ENCODE peak calls at places on chromosomes 6 and 20, in four cellular contexts. W is astrocyte of the spinal cord, L is GM12865, X is lower lobe of right lung. O is an unnamed sample.

GRCh38 chr6:195861-196360 is 96.4 kb upstream of the DUSP22 start:
- DNase-seq in W (no peak), L (no peak), X (peak), O (no peak)

GRCh38 chr6:107132330-107132954 is 17.1 kb upstream of the BEND3 start:
- DNase-seq in W (peak), L (peak), X (no peak), O (peak)

GRCh38 chr6:140228491-140228890 is 854.0 kb upstream of the CITED2 start:
- DNase-seq in W (no peak), L (no peak), X (no peak), O (no peak)

GRCh38 chr6:107806675-107807074 is 17.4 kb downstream of the SCML4 start:
- DNase-seq in W (no peak), L (no peak), X (no peak), O (no peak)

GRCh38 chr6:112626468-112627082 is 279.4 kb downstream of the RFPL4B start:
- DNase-seq in W (peak), L (peak), X (no peak), O (peak)

GRCh38 chr20:10555865-10556308 is 117.9 kb downstream of the JAG1 start:
- DNase-seq in W (peak), L (no peak), X (no peak), O (peak)

GRCh38 chr20:23007886-23008285 is 27.2 kb upstream of the SSTR4 start:
- DNase-seq in W (no peak), L (no peak), X (no peak), O (no peak)

GRCh38 chr6:30200551-30201281 is 12.5 kb downstream of the TRIM26 start:
- DNase-seq in W (no peak), L (peak), X (no peak), O (no peak)

GRCh38 chr20:8642247-8642646 is 426.6 kb upstream of the PLCB4 start:
- DNase-seq in W (no peak), L (no peak), X (no peak), O (no peak)

GRCh38 chr6:16511048-16511660 is 250.1 kb downstream of the ATXN1 start:
- DNase-seq in W (peak), L (peak), X (no peak), O (peak)

GRCh38 chr20:61868466-61869090 is 197.1 kb downstream of the TAF4 start:
- DNase-seq in W (no peak), L (no peak), X (no peak), O (no peak)

GRCh38 chr20:10219452-10219791 is 792 bp downstream of the SNAP25 start:
- DNase-seq in W (peak), L (peak), X (peak), O (peak)

GRCh38 chr20:50305636-50306477 is 115.2 kb downstream of the CEBPB start:
- DNase-seq in W (no peak), L (no peak), X (no peak), O (peak)

GRCh38 chr6:107539409-107539808 is 49.5 kb downstream of the SOBP start:
- DNase-seq in W (peak), L (no peak), X (no peak), O (no peak)

GRCh38 chr20:25574411-25574810 is 10.9 kb downstream of the NINL start:
- DNase-seq in W (peak), L (no peak), X (no peak), O (peak)

GRCh38 chr6:137271245-137272183 is 52.3 kb upstream of the IFNGR1 start:
- DNase-seq in W (peak), L (peak), X (no peak), O (peak)

GRCh38 chr6:45537539-45537938 is 159.8 kb upstream of the SUPT3H start:
- DNase-seq in W (no peak), L (no peak), X (no peak), O (no peak)

GRCh38 chr6:71056656-71057055 is 99.8 kb upstream of the B3GAT2 start:
- DNase-seq in W (no peak), L (no peak), X (no peak), O (no peak)

GRCh38 chr6:157757430-157758403 is 65.3 kb upstream of the SNX9 start:
- DNase-seq in W (no peak), L (no peak), X (no peak), O (no peak)

GRCh38 chr6:161618816-161619454 is 345.1 kb upstream of the AGPAT4 start:
- DNase-seq in W (peak), L (peak), X (no peak), O (no peak)

GRCh38 chr6:81814365-81815109 is 62.1 kb upstream of the TENT5A start:
- DNase-seq in W (no peak), L (no peak), X (no peak), O (peak)

GRCh38 chr20:35005463-35005961 is 49.8 kb downstream of the MYH7B start:
- DNase-seq in W (no peak), L (no peak), X (peak), O (no peak)

GRCh38 chr6:79538481-79538971 is 1.3 kb upstream of the LCA5 start:
- DNase-seq in W (peak), L (no peak), X (no peak), O (no peak)

GRCh38 chr6:39228992-39229767 is at the start of gene KCNK5:
- DNase-seq in W (peak), L (peak), X (peak), O (no peak)
- TF ChIP-seq CTCF in W (peak), L (peak), X (peak), O (no peak)

GRCh38 chr20:41078329-41078728 is 49.7 kb downstream of the TOP1 start:
- DNase-seq in W (peak), L (peak), X (no peak), O (peak)
- TF ChIP-seq CTCF in W (peak), L (no peak), X (peak), O (peak)

DNA sequence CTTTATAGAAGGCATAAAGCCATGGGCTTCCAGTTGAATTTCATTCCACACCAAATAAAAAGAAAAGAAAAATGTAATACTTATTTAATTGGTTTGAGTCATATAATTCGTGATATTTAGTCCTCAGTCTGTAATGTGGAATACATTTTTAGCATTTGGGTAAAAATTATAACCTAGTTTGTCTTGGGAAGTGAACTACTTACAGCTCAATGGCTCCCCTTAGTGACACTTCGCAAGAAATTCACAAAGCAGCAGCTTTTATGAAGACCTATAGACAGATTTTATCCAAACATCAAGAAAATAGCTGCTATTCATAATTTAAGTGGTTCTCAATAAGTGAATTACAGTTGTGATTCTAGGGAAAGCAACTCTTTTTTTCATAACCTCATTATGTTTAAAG is 72.1 kb downstream of the RSPO3 start:
- DNase-seq in W (peak), L (peak), X (no peak), O (peak)
- TF ChIP-seq CTCF in W (peak), L (peak), X (peak), O (peak)

DNA sequence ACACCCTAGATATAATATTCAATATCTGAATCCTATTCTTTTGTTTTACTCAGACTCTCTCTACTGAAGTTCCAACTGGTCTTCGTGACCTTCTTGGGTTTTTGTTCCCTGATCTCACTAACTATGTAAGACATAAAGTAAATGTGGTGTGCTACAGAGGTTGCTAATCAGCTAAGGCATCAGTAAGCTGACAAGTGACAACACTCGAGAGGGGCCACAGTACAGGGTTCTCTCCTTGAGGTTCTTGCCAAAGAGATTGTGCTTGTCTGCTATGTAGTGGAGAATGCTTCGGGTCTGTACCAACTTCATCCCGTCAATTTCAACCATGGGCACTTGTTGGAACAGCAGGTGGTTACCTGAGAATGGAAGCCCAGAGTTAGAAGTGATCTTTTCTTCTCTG is 9.9 kb downstream of the GSTA4 start:
- DNase-seq in W (no peak), L (no peak), X (no peak), O (no peak)
- TF ChIP-seq CTCF in W (no peak), L (no peak), X (no peak), O (no peak)

GRCh38 chr6:149045404-149045803 is 272.1 kb upstream of the TAB2 start:
- DNase-seq in W (no peak), L (peak), X (no peak), O (no peak)
- TF ChIP-seq CTCF in W (no peak), L (peak), X (no peak), O (no peak)

DNA sequence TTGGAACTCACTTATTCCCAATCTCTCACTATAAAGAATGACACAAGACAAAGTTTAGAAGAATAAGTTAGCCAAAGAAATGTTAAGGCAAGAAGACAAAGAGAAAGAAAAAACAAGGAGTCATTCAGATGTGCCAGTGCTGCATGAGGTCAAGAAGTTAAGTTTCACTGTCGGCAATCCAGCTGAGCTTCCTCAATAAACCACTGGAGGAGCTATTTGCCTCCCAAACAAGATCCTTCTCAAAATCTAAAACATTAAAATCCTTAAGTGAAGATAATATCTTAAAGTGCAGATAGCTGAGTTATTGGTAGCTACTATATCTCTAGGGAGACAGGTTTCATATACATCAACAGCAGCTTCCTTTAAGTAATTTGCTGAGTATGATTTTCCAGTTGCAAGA is 512.3 kb downstream of the HDGFL1 start:
- DNase-seq in W (no peak), L (peak), X (no peak), O (no peak)
- TF ChIP-seq CTCF in W (peak), L (no peak), X (no peak), O (no peak)

DNA sequence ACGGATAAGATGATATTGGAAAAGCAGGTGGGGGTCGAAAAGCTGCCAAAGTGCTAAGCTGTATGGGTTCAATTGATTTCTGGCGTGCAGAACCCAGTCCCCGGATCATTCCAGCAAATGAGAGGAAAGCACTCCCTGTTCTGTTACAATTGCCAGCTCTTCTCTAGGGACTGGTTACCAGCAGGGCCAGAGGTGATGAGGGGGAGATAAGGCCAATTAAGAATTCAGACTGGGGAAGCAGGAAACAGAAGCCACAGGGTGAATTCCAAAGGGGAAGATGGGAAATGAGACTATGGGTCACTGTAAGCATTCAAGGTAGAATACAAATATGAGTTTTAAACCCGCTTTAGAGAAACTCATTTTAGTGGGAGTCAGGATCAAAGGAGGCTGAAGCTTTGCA is 349.4 kb upstream of the MAP3K7 start:
- DNase-seq in W (no peak), L (no peak), X (no peak), O (no peak)
- TF ChIP-seq CTCF in W (no peak), L (no peak), X (no peak), O (no peak)

GRCh38 chr6:96394727-96395126 is 126.9 kb upstream of the UFL1 start:
- DNase-seq in W (no peak), L (peak), X (no peak), O (no peak)
- TF ChIP-seq CTCF in W (peak), L (peak), X (no peak), O (no peak)

GRCh38 chr6:148771896-148772554 is 25.2 kb downstream of the UST start:
- DNase-seq in W (no peak), L (no peak), X (no peak), O (no peak)

GRCh38 chr6:148771212-148771601 is 24.4 kb downstream of the UST start:
- DNase-seq in W (no peak), L (no peak), X (peak), O (no peak)

GRCh38 chr6:148780918-148781436 is 34.1 kb downstream of the UST start:
- DNase-seq in W (no peak), L (peak), X (no peak), O (no peak)

GRCh38 chr6:148779142-148779562 is 32.3 kb downstream of the UST start:
- DNase-seq in W (no peak), L (no peak), X (no peak), O (no peak)

GRCh38 chr6:148776321-148776966 is 29.6 kb downstream of the UST start:
- DNase-seq in W (peak), L (no peak), X (no peak), O (peak)
- TF ChIP-seq CTCF in W (no peak), L (no peak), X (no peak), O (no peak)

GRCh38 chr6:129893513-129894098 is 32.5 kb upstream of the TMEM244 start:
- DNase-seq in W (peak), L (peak), X (no peak), O (peak)
- TF ChIP-seq CTCF in W (peak), L (peak), X (peak), O (peak)